ENCODE peak calls at places on chromosome 15, in ten cellular contexts. One of them, this sample, is unnamed.

GRCh38 chr15:84023636-84024035 is 211.9 kb upstream of the GOLGA6L4 start:
- DNase-seq in HL-60: peak
- DNase-seq in cardiac muscle cell: peak
- DNase-seq in epithelial cell of proximal tubule: no peak
- DNase-seq in tibial artery: no peak
- DNase-seq in fibroblast of lung: peak
- DNase-seq in GM23338: peak
- DNase-seq in HCT116: peak
- DNase-seq in left ventricle myocardium inferior: no peak
- DNase-seq in astrocyte of the spinal cord: no peak
- DNase-seq in this sample: peak

GRCh38 chr15:72671531-72671930 is 14.5 kb downstream of the HIGD2B start:
- DNase-seq in HL-60: no peak
- DNase-seq in cardiac muscle cell: no peak
- DNase-seq in epithelial cell of proximal tubule: no peak
- DNase-seq in tibial artery: no peak
- DNase-seq in fibroblast of lung: no peak
- DNase-seq in GM23338: peak
- DNase-seq in HCT116: no peak
- DNase-seq in left ventricle myocardium inferior: no peak
- DNase-seq in astrocyte of the spinal cord: no peak
- DNase-seq in this sample: no peak

GRCh38 chr15:50148362-50148963 is 29.4 kb upstream of the ATP8B4 start:
- DNase-seq in HL-60: no peak
- DNase-seq in cardiac muscle cell: peak
- DNase-seq in epithelial cell of proximal tubule: no peak
- DNase-seq in tibial artery: no peak
- DNase-seq in fibroblast of lung: peak
- DNase-seq in GM23338: peak
- DNase-seq in HCT116: peak
- DNase-seq in left ventricle myocardium inferior: no peak
- DNase-seq in astrocyte of the spinal cord: peak
- DNase-seq in this sample: peak

GRCh38 chr15:76753771-76754170 is 151.4 kb downstream of the SCAPER start:
- DNase-seq in HL-60: no peak
- DNase-seq in cardiac muscle cell: no peak
- DNase-seq in epithelial cell of proximal tubule: no peak
- DNase-seq in tibial artery: no peak
- DNase-seq in fibroblast of lung: no peak
- DNase-seq in GM23338: no peak
- DNase-seq in HCT116: no peak
- DNase-seq in left ventricle myocardium inferior: no peak
- DNase-seq in astrocyte of the spinal cord: no peak
- DNase-seq in this sample: peak

GRCh38 chr15:47781527-47781926 is 64.2 kb downstream of the SEMA6D start:
- DNase-seq in HL-60: no peak
- DNase-seq in cardiac muscle cell: no peak
- DNase-seq in epithelial cell of proximal tubule: no peak
- DNase-seq in tibial artery: no peak
- DNase-seq in fibroblast of lung: no peak
- DNase-seq in GM23338: no peak
- DNase-seq in HCT116: no peak
- DNase-seq in left ventricle myocardium inferior: no peak
- DNase-seq in astrocyte of the spinal cord: no peak
- DNase-seq in this sample: no peak

GRCh38 chr15:43517354-43518072 is at the start of gene MAP1A:
- DNase-seq in HL-60: no peak
- DNase-seq in cardiac muscle cell: peak
- DNase-seq in epithelial cell of proximal tubule: no peak
- DNase-seq in tibial artery: peak
- DNase-seq in fibroblast of lung: peak
- DNase-seq in GM23338: peak
- DNase-seq in HCT116: no peak
- DNase-seq in left ventricle myocardium inferior: peak
- DNase-seq in astrocyte of the spinal cord: peak
- DNase-seq in this sample: no peak

GRCh38 chr15:63255485-63255990 is 21.9 kb upstream of the APH1B start:
- DNase-seq in HL-60: no peak
- DNase-seq in cardiac muscle cell: no peak
- DNase-seq in epithelial cell of proximal tubule: no peak
- DNase-seq in tibial artery: no peak
- DNase-seq in fibroblast of lung: no peak
- DNase-seq in GM23338: peak
- DNase-seq in HCT116: no peak
- DNase-seq in left ventricle myocardium inferior: no peak
- DNase-seq in astrocyte of the spinal cord: no peak
- DNase-seq in this sample: no peak

GRCh38 chr15:50049871-50050270 is 69.2 kb downstream of the ATP8B4 start:
- DNase-seq in HL-60: no peak
- DNase-seq in cardiac muscle cell: no peak
- DNase-seq in epithelial cell of proximal tubule: no peak
- DNase-seq in tibial artery: no peak
- DNase-seq in fibroblast of lung: peak
- DNase-seq in GM23338: no peak
- DNase-seq in HCT116: no peak
- DNase-seq in left ventricle myocardium inferior: no peak
- DNase-seq in astrocyte of the spinal cord: peak
- DNase-seq in this sample: no peak

DNA sequence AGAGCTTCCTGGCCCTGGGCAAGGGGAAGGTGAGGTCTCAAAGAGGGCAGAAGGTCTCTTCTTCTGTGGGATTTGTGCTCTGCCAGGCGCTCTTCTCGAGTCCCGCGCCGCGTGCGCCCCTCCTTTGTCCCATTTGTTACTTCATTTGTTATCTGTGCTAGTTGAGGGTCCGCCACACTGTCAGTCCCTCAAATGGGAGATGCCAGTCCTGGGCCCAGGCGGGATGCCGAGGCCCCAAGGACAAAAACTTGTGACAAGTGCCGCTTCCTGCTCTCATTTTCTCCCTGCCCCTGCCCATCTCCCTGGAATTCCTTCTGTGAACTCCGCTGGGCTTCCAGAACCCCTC is 1.5 kb downstream of the ST8SIA2 start:
- DNase-seq in HL-60: no peak
- DNase-seq in cardiac muscle cell: no peak
- DNase-seq in epithelial cell of proximal tubule: no peak
- DNase-seq in tibial artery: no peak
- DNase-seq in fibroblast of lung: no peak
- DNase-seq in GM23338: no peak
- DNase-seq in HCT116: no peak
- DNase-seq in left ventricle myocardium inferior: no peak
- DNase-seq in astrocyte of the spinal cord: no peak
- DNase-seq in this sample: no peak
- H3K4me3 ChIP-seq in HL-60: no peak
- H3K4me3 ChIP-seq in cardiac muscle cell: peak
- H3K4me3 ChIP-seq in epithelial cell of proximal tubule: peak
- H3K4me3 ChIP-seq in tibial artery: no peak
- H3K4me3 ChIP-seq in fibroblast of lung: no peak
- H3K4me3 ChIP-seq in GM23338: peak
- H3K4me3 ChIP-seq in HCT116: no peak
- H3K4me3 ChIP-seq in left ventricle myocardium inferior: peak
- H3K4me3 ChIP-seq in astrocyte of the spinal cord: peak
- H3K4me3 ChIP-seq in this sample: no peak

GRCh38 chr15:31456329-31457060 is 129.9 kb downstream of the KLF13 start:
- DNase-seq in HL-60: no peak
- DNase-seq in cardiac muscle cell: no peak
- DNase-seq in epithelial cell of proximal tubule: no peak
- DNase-seq in tibial artery: no peak
- DNase-seq in fibroblast of lung: no peak
- DNase-seq in GM23338: no peak
- DNase-seq in HCT116: no peak
- DNase-seq in left ventricle myocardium inferior: no peak
- DNase-seq in astrocyte of the spinal cord: no peak
- DNase-seq in this sample: no peak

GRCh38 chr15:31453558-31454318 is 127.1 kb downstream of the KLF13 start:
- DNase-seq in HL-60: no peak
- DNase-seq in cardiac muscle cell: no peak
- DNase-seq in epithelial cell of proximal tubule: no peak
- DNase-seq in tibial artery: peak
- DNase-seq in fibroblast of lung: no peak
- DNase-seq in GM23338: no peak
- DNase-seq in HCT116: no peak
- DNase-seq in left ventricle myocardium inferior: no peak
- DNase-seq in astrocyte of the spinal cord: no peak
- DNase-seq in this sample: no peak

GRCh38 chr15:31457161-31457560 is 130.5 kb downstream of the KLF13 start:
- DNase-seq in HL-60: no peak
- DNase-seq in cardiac muscle cell: no peak
- DNase-seq in epithelial cell of proximal tubule: no peak
- DNase-seq in tibial artery: no peak
- DNase-seq in fibroblast of lung: no peak
- DNase-seq in GM23338: no peak
- DNase-seq in HCT116: no peak
- DNase-seq in left ventricle myocardium inferior: no peak
- DNase-seq in astrocyte of the spinal cord: no peak
- DNase-seq in this sample: peak

GRCh38 chr15:31457631-31458526 is 131.2 kb downstream of the KLF13 start:
- DNase-seq in HL-60: no peak
- DNase-seq in cardiac muscle cell: no peak
- DNase-seq in epithelial cell of proximal tubule: no peak
- DNase-seq in tibial artery: peak
- DNase-seq in fibroblast of lung: peak
- DNase-seq in GM23338: no peak
- DNase-seq in HCT116: no peak
- DNase-seq in left ventricle myocardium inferior: no peak
- DNase-seq in astrocyte of the spinal cord: peak
- DNase-seq in this sample: peak

DNA sequence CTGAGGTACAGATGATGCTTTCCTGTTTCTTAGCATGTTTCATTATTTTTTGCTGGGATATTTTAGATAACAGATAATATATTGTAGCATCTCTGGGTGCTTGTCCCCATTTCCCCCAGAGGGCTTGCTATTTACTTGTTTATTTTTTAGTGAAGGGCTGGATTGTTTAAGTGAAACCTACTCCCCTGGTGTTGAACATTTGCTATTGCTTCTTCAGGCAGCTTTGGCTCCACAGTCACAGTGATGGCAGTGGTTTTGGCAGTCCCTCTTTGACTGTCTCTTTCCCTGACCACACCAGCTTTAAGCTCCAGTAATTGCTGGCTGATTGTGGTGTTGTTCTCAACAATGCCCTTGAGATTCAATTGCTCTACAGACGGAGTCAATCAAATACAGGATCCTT is 128.9 kb downstream of the KLF13 start:
- DNase-seq in HL-60: no peak
- DNase-seq in cardiac muscle cell: no peak
- DNase-seq in epithelial cell of proximal tubule: no peak
- DNase-seq in tibial artery: no peak
- DNase-seq in fibroblast of lung: no peak
- DNase-seq in GM23338: peak
- DNase-seq in HCT116: no peak
- DNase-seq in left ventricle myocardium inferior: no peak
- DNase-seq in astrocyte of the spinal cord: no peak
- DNase-seq in this sample: no peak
- TF ChIP-seq CTCF in HL-60: no peak
- TF ChIP-seq CTCF in cardiac muscle cell: peak
- TF ChIP-seq CTCF in epithelial cell of proximal tubule: peak
- TF ChIP-seq CTCF in tibial artery: no peak
- TF ChIP-seq CTCF in fibroblast of lung: peak
- TF ChIP-seq CTCF in GM23338: peak
- TF ChIP-seq CTCF in HCT116: peak
- TF ChIP-seq CTCF in left ventricle myocardium inferior: no peak
- TF ChIP-seq CTCF in astrocyte of the spinal cord: peak
- TF ChIP-seq CTCF in this sample: no peak

GRCh38 chr15:68654786-68655560 is 76.2 kb downstream of the CORO2B start:
- DNase-seq in HL-60: no peak
- DNase-seq in cardiac muscle cell: no peak
- DNase-seq in epithelial cell of proximal tubule: no peak
- DNase-seq in tibial artery: peak
- DNase-seq in fibroblast of lung: no peak
- DNase-seq in GM23338: no peak
- DNase-seq in HCT116: no peak
- DNase-seq in left ventricle myocardium inferior: no peak
- DNase-seq in astrocyte of the spinal cord: no peak
- DNase-seq in this sample: no peak

GRCh38 chr15:68653031-68653635 is 74.3 kb downstream of the CORO2B start:
- DNase-seq in HL-60: no peak
- DNase-seq in cardiac muscle cell: no peak
- DNase-seq in epithelial cell of proximal tubule: no peak
- DNase-seq in tibial artery: no peak
- DNase-seq in fibroblast of lung: no peak
- DNase-seq in GM23338: no peak
- DNase-seq in HCT116: no peak
- DNase-seq in left ventricle myocardium inferior: no peak
- DNase-seq in astrocyte of the spinal cord: no peak
- DNase-seq in this sample: no peak

GRCh38 chr15:68653795-68654194 is 75.0 kb downstream of the CORO2B start:
- DNase-seq in HL-60: no peak
- DNase-seq in cardiac muscle cell: no peak
- DNase-seq in epithelial cell of proximal tubule: no peak
- DNase-seq in tibial artery: no peak
- DNase-seq in fibroblast of lung: no peak
- DNase-seq in GM23338: no peak
- DNase-seq in HCT116: no peak
- DNase-seq in left ventricle myocardium inferior: no peak
- DNase-seq in astrocyte of the spinal cord: no peak
- DNase-seq in this sample: no peak

GRCh38 chr15:68652141-68652540 is 73.3 kb downstream of the CORO2B start:
- DNase-seq in HL-60: no peak
- DNase-seq in cardiac muscle cell: no peak
- DNase-seq in epithelial cell of proximal tubule: no peak
- DNase-seq in tibial artery: peak
- DNase-seq in fibroblast of lung: no peak
- DNase-seq in GM23338: no peak
- DNase-seq in HCT116: no peak
- DNase-seq in left ventricle myocardium inferior: peak
- DNase-seq in astrocyte of the spinal cord: no peak
- DNase-seq in this sample: no peak

GRCh38 chr15:68650901-68651709 is 72.3 kb downstream of the CORO2B start:
- DNase-seq in HL-60: peak
- DNase-seq in cardiac muscle cell: peak
- DNase-seq in epithelial cell of proximal tubule: no peak
- DNase-seq in tibial artery: no peak
- DNase-seq in fibroblast of lung: no peak
- DNase-seq in GM23338: peak
- DNase-seq in HCT116: peak
- DNase-seq in left ventricle myocardium inferior: no peak
- DNase-seq in astrocyte of the spinal cord: no peak
- DNase-seq in this sample: peak
- H3K4me3 ChIP-seq in HL-60: no peak
- H3K4me3 ChIP-seq in cardiac muscle cell: no peak
- H3K4me3 ChIP-seq in epithelial cell of proximal tubule: no peak
- H3K4me3 ChIP-seq in tibial artery: no peak
- H3K4me3 ChIP-seq in fibroblast of lung: no peak
- H3K4me3 ChIP-seq in GM23338: peak
- H3K4me3 ChIP-seq in HCT116: peak
- H3K4me3 ChIP-seq in left ventricle myocardium inferior: no peak
- H3K4me3 ChIP-seq in astrocyte of the spinal cord: no peak
- H3K4me3 ChIP-seq in this sample: no peak

DNA sequence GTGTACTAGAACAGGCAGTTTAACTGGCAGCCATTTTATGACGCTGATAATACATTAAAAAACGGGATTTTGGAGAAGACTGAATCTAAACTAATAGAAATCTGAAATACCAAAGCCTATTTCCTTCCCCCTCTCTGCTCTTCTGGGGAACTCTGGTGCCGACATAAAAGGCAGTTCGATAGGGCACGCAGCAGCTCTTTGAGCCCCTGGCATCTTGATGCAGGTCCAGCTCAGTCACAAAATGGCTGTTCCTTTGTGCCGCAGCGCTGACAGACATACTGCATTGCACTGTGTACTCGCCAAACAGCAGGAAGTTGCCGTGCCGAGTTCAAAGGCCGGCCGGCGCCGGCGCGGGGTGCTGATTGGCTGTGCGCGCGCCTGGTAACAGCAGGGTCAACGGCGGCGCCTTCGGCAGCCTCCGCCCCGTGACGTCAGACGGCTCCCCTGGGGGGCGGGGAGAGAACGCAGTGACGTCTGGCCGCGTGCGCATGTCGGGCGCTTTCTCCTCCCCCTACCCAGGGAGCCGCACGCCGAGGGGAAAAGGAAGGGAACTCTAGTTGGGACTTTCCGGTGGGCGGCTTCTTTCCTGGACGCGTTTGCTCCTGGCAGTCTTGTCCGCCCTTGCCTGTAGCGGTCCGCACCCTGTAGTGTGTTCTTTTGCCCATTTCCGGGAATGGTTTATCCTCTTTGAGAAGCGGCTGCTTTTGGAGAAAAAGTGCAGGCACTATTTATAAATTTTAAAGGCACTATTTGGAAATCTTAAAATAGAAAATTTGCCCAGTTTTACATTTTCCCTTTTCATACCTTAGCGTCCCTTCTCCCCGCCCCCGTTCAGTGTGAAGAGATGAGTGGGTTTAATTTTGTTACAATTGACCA is 4.1 kb downstream of the CHD2 start:
- DNase-seq in HL-60: peak
- DNase-seq in cardiac muscle cell: peak
- DNase-seq in epithelial cell of proximal tubule: peak
- DNase-seq in tibial artery: peak
- DNase-seq in fibroblast of lung: peak
- DNase-seq in GM23338: peak
- DNase-seq in HCT116: peak
- DNase-seq in left ventricle myocardium inferior: peak
- DNase-seq in astrocyte of the spinal cord: peak
- DNase-seq in this sample: peak
- TF ChIP-seq CTCF in HL-60: no peak
- TF ChIP-seq CTCF in cardiac muscle cell: no peak
- TF ChIP-seq CTCF in epithelial cell of proximal tubule: no peak
- TF ChIP-seq CTCF in tibial artery: no peak
- TF ChIP-seq CTCF in fibroblast of lung: no peak
- TF ChIP-seq CTCF in GM23338: no peak
- TF ChIP-seq CTCF in HCT116: no peak
- TF ChIP-seq CTCF in left ventricle myocardium inferior: no peak
- TF ChIP-seq CTCF in astrocyte of the spinal cord: no peak
- TF ChIP-seq CTCF in this sample: no peak

This sample was measured in epithelial cell of esophagus.